ENCODE peak calls at places on chromosomes 7 and 10, in four cellular contexts. N, U, Z and A are unnamed samples.
A peak's percentile ranks its signal among the peaks of the same experiment; 100 is the strongest.

GRCh38 chr7:105571891-105572290 is 9.4 kb downstream of the EFCAB10 start:
- DNase-seq in N (no peak), U (no peak), Z (no peak), A (no peak)

GRCh38 chr7:107605223-107605815 is 25.3 kb downstream of the BCAP29 start:
- DNase-seq in N (no peak), U (no peak), Z (no peak), A (no peak)

GRCh38 chr7:104891949-104892348 is 122.1 kb upstream of the KMT2E start:
- DNase-seq in N (no peak), U (no peak), Z (no peak), A (no peak)

GRCh38 chr7:4479367-4480039 is 202.6 kb upstream of the FOXK1 start:
- DNase-seq in N (peak; percentile 79), U (peak; percentile 74), Z (peak; percentile 72), A (peak; percentile 41)

GRCh38 chr10:124962421-124962820 is 20.5 kb downstream of the ZRANB1 start:
- DNase-seq in N (no peak), U (no peak), Z (no peak), A (no peak)

GRCh38 chr7:85573346-85573745 is 386.5 kb upstream of the SEMA3D start:
- DNase-seq in N (no peak), U (no peak), Z (no peak), A (no peak)

GRCh38 chr7:23955600-23956149 is 245.7 kb downstream of the STK31 start:
- DNase-seq in N (no peak), U (peak; percentile 7), Z (no peak), A (no peak)

GRCh38 chr7:132609906-132610520 is 33.7 kb upstream of the PLXNA4 start:
- DNase-seq in N (no peak), U (no peak), Z (no peak), A (no peak)

GRCh38 chr10:94315975-94316464 is 46.7 kb downstream of the NOC3L start:
- DNase-seq in N (no peak), U (no peak), Z (peak; percentile 67), A (no peak)

GRCh38 chr10:90321132-90321816 is 536.6 kb downstream of the HTR7 start:
- DNase-seq in N (no peak), U (no peak), Z (no peak), A (no peak)

GRCh38 chr7:98294798-98295382 is 13.4 kb downstream of the BRI3 start:
- DNase-seq in N (peak; percentile 75), U (peak; percentile 82), Z (peak; percentile 35), A (peak; percentile 91)

GRCh38 chr10:16481052-16481728 is 40.5 kb downstream of the C1QL3 start:
- DNase-seq in N (no peak), U (no peak), Z (no peak), A (no peak)

GRCh38 chr10:133441780-133442179 is 12.0 kb upstream of the SCART1 start:
- DNase-seq in N (no peak), U (no peak), Z (no peak), A (no peak)

GRCh38 chr10:115417585-115418265 is 324.6 kb downstream of the ATRNL1 start:
- DNase-seq in N (peak; percentile 54), U (peak; percentile 1), Z (peak; percentile 60), A (peak; percentile 27)

GRCh38 chr7:42342381-42342780 is 105.4 kb upstream of the GLI3 start:
- DNase-seq in N (no peak), U (no peak), Z (no peak), A (no peak)

GRCh38 chr7:55239406-55239805 is 125.7 kb upstream of the LANCL2 start:
- DNase-seq in N (no peak), U (no peak), Z (no peak), A (no peak)

GRCh38 chr10:125700355-125700911 is 17.5 kb upstream of the TEX36 start:
- DNase-seq in N (peak; percentile 27), U (no peak), Z (no peak), A (no peak)

GRCh38 chr10:59877191-59877671 is 29.1 kb downstream of the CCDC6 start:
- DNase-seq in N (no peak), U (no peak), Z (no peak), A (no peak)

GRCh38 chr10:10460452-10460851 is 557.2 kb upstream of the CELF2 start:
- DNase-seq in N (no peak), U (no peak), Z (no peak), A (no peak)

GRCh38 chr7:100171087-100171681 is 2.8 kb upstream of the GAL3ST4 start:
- DNase-seq in N (no peak), U (no peak), Z (no peak), A (peak; percentile 84)

DNA sequence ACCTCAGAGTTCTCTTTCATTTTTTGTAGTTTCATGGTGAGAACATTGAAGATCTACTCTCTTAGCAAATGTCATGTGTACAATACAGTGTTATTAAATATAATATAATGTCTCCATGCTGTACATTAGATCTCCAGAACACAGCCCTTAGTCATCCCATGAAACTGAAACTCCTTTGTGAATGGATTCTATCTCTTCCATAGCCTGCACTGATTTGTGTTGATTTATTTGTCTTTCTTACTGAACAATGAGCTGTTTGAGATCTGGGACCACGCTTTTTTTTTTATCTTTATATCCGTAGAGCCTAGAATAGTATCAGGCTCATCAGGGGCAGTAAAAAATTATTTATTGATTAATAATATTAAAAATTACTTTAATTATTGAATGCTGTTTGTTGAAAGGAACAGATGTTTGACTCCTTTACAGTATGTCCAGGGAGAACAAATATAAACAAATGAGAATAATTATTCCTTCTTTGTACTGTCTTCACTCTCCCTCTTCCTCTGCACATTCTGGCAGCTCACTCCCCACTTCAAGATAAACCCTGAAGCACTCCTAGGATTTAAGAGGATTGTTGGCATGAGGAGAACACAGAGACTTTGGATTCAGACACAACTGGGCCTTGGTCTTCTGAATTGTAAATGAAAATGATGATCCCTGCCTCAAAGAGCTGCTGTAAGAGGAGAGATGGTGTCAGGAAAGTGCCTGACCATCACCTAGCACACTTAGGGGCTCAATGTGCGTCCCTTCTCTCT is 81.6 kb upstream of the MSRB2 start:
- DNase-seq in N (no peak), U (no peak), Z (no peak), A (no peak)
- TF ChIP-seq RNF2 in N (no peak), U (no peak), Z (no peak), A (no peak)

GRCh38 chr7:56287429-56288138 is 171.4 kb upstream of the NUPR2 start:
- DNase-seq in N (no peak), U (no peak), Z (no peak), A (no peak)
- TF ChIP-seq JUN in N (no peak), U (no peak), Z (no peak), A (no peak)

DNA sequence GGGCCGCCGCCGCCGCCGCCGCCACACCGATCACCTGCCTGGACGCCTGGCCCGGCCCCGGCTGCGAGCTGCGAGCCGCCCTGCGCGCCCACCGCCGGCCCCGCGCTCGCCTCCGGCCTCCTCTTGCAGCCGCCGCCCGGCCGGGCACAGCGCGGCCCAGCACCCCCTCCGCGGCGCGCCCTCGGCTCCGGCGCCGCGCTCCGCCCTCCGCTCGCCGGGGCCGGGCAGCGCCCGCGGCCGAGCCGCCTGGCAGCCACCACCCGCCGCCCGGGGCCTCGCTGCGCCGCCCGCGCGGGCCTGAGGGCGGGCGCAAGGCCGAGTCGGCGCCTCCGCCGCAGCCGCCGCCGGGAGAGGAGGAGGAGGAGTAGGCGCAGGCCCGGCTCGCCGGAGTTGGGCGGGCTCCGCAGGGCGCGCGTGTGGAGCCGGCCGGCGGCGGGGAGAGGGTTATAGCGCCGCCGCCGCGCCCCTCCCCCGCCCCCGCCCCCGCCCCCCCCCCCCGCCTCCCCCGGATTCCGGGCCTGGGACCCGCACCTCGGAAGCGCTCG is at the start of gene PDGFA:
- DNase-seq in N (peak; percentile 73), U (peak; percentile 64), Z (no peak), A (no peak)
- TF ChIP-seq RNF2 in N (no peak), U (no peak), Z (no peak), A (no peak)

GRCh38 chr7:47087866-47088265 is 494.0 kb downstream of the TNS3 start:
- DNase-seq in N (peak; percentile 6), U (no peak), Z (no peak), A (no peak)
- TF ChIP-seq JUN in N (no peak), U (no peak), Z (no peak), A (no peak)

DNA sequence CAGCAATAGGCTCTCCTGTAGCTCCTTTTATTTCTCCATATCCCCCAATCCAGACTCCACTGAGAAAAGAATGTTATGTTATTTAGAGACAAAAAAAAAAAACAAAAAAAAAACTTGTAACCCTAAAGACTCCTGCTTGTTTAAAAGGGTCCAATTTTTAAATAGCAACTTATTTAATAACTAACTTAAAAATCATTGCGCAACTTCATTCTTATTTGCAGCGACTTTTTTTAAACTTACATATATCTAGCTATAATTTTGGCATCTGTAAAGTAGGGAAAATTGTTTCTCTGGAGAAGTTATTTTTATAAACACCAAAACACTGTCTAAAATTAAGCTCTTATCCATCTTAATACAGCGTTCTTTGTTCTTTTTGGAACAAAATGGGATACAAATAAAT is 59.0 kb upstream of the ZC3HAV1 start:
- DNase-seq in N (no peak), U (no peak), Z (no peak), A (no peak)
- TF ChIP-seq RNF2 in N (no peak), U (no peak), Z (no peak), A (no peak)

GRCh38 chr7:25852249-25852994 is 299.6 kb upstream of the NFE2L3 start:
- DNase-seq in N (no peak), U (no peak), Z (no peak), A (no peak)
- TF ChIP-seq JUN in N (no peak), U (no peak), Z (no peak), A (no peak)

DNA sequence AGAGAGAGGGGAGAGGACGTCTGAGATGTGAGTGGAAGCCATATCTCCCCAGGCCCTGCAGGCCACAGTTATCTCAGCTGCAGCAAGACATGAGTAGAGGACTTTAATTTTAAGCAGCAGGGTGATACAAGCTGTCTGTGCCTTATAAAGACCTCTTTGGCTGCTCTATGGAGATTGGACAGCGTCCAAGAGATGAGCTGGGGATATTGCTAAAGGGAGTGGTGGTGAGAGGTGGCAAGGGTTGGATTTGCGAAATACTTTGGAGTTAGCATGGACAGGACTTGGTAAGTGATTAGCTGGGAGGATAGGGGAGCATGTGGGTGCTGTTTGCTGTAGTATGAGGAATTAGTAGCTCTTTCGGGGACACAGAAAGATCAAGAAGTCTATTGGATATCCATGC is 191.8 kb downstream of the CACNB2 start:
- DNase-seq in N (peak; percentile 3), U (no peak), Z (no peak), A (no peak)
- TF ChIP-seq RNF2 in N (no peak), U (no peak), Z (no peak), A (no peak)

DNA sequence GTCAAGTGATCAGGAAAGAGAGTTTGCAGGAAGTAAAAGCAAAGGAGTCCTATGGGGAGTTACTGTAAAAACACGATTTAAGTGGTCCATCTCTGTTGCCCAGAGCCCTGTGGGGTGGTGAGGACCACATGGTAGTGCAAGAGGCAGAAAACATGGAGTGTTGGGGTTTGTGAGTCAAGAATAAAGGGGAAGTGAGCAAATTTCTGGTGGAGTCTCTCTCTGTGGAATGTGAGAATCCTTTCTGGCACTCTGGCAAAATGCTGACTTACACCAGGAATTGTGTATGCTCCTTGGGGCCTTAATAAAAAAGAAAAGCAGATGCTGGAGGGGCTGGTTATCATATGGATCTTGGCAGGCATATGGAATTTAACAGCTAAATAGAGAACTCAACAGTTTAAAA is 486.0 kb downstream of the TNS3 start:
- DNase-seq in N (no peak), U (no peak), Z (no peak), A (no peak)
- TF ChIP-seq JUN in N (no peak), U (no peak), Z (no peak), A (no peak)